ENCODE peak calls at places on chromosomes 16 and 17, in five cellular contexts. One of them, this sample, is unnamed.

GRCh38 chr16:27169511-27170071 is 33.7 kb upstream of the KDM8 start:
- DNase-seq in kidney epithelial cell: peak
- DNase-seq in fibroblast of villous mesenchyme: peak
- DNase-seq in lung: no peak
- DNase-seq in uterus: no peak
- DNase-seq in this sample: peak

GRCh38 chr17:27526603-27527002 is 70.4 kb downstream of the KSR1 start:
- DNase-seq in kidney epithelial cell: no peak
- DNase-seq in fibroblast of villous mesenchyme: peak
- DNase-seq in lung: peak
- DNase-seq in uterus: no peak
- DNase-seq in this sample: no peak

GRCh38 chr16:27972500-27972899 is 91.0 kb downstream of the GSG1L start:
- DNase-seq in kidney epithelial cell: peak
- DNase-seq in fibroblast of villous mesenchyme: peak
- DNase-seq in lung: no peak
- DNase-seq in uterus: no peak
- DNase-seq in this sample: no peak

GRCh38 chr17:81044764-81045589 is 10.0 kb downstream of the BAIAP2 start:
- DNase-seq in kidney epithelial cell: peak
- DNase-seq in fibroblast of villous mesenchyme: peak
- DNase-seq in lung: peak
- DNase-seq in uterus: peak
- DNase-seq in this sample: no peak

GRCh38 chr17:17516315-17516930 is 20.2 kb upstream of the RASD1 start:
- DNase-seq in kidney epithelial cell: no peak
- DNase-seq in fibroblast of villous mesenchyme: no peak
- DNase-seq in lung: no peak
- DNase-seq in uterus: no peak
- DNase-seq in this sample: no peak

GRCh38 chr16:51148674-51149228 is 2.3 kb downstream of the SALL1 start:
- DNase-seq in kidney epithelial cell: no peak
- DNase-seq in fibroblast of villous mesenchyme: peak
- DNase-seq in lung: no peak
- DNase-seq in uterus: no peak
- DNase-seq in this sample: no peak

GRCh38 chr16:89697616-89698331 is 3.7 kb downstream of the SPATA2L start:
- DNase-seq in kidney epithelial cell: no peak
- DNase-seq in fibroblast of villous mesenchyme: no peak
- DNase-seq in lung: no peak
- DNase-seq in uterus: no peak
- DNase-seq in this sample: no peak

GRCh38 chr17:17846645-17847044 is 9.9 kb upstream of the SREBF1 start:
- DNase-seq in kidney epithelial cell: no peak
- DNase-seq in fibroblast of villous mesenchyme: no peak
- DNase-seq in lung: no peak
- DNase-seq in uterus: no peak
- DNase-seq in this sample: no peak

GRCh38 chr17:50206604-50207293 is 5.3 kb upstream of the COL1A1 start:
- DNase-seq in kidney epithelial cell: no peak
- DNase-seq in fibroblast of villous mesenchyme: peak
- DNase-seq in lung: no peak
- DNase-seq in uterus: peak
- DNase-seq in this sample: no peak

GRCh38 chr16:27312580-27313421 is 973 bp upstream of the IL4R start:
- DNase-seq in kidney epithelial cell: no peak
- DNase-seq in fibroblast of villous mesenchyme: no peak
- DNase-seq in lung: no peak
- DNase-seq in uterus: no peak
- DNase-seq in this sample: no peak

GRCh38 chr17:47776330-47777197 is 43.5 kb downstream of the TBX21 start:
- DNase-seq in kidney epithelial cell: no peak
- DNase-seq in fibroblast of villous mesenchyme: peak
- DNase-seq in lung: no peak
- DNase-seq in uterus: no peak
- DNase-seq in this sample: no peak

GRCh38 chr16:28884045-28884444 is 5.8 kb downstream of the ATP2A1 start:
- DNase-seq in kidney epithelial cell: no peak
- DNase-seq in fibroblast of villous mesenchyme: no peak
- DNase-seq in lung: no peak
- DNase-seq in uterus: no peak
- DNase-seq in this sample: no peak

GRCh38 chr16:89444151-89444723 is 46.1 kb downstream of the ANKRD11 start:
- DNase-seq in kidney epithelial cell: no peak
- DNase-seq in fibroblast of villous mesenchyme: no peak
- DNase-seq in lung: no peak
- DNase-seq in uterus: no peak
- DNase-seq in this sample: no peak

GRCh38 chr16:68866933-68867332 is 23.6 kb downstream of the TANGO6 start:
- DNase-seq in kidney epithelial cell: no peak
- DNase-seq in fibroblast of villous mesenchyme: no peak
- DNase-seq in lung: no peak
- DNase-seq in uterus: no peak
- DNase-seq in this sample: no peak
- H3K4me3 ChIP-seq in kidney epithelial cell: no peak
- H3K4me3 ChIP-seq in fibroblast of villous mesenchyme: no peak
- H3K4me3 ChIP-seq in lung: no peak
- H3K4me3 ChIP-seq in uterus: no peak
- H3K4me3 ChIP-seq in this sample: no peak

GRCh38 chr16:78851266-78851665 is 749.3 kb downstream of the MAF start:
- DNase-seq in kidney epithelial cell: no peak
- DNase-seq in fibroblast of villous mesenchyme: no peak
- DNase-seq in lung: no peak
- DNase-seq in uterus: no peak
- DNase-seq in this sample: no peak
- H3K4me3 ChIP-seq in kidney epithelial cell: no peak
- H3K4me3 ChIP-seq in fibroblast of villous mesenchyme: no peak
- H3K4me3 ChIP-seq in lung: no peak
- H3K4me3 ChIP-seq in uterus: no peak
- H3K4me3 ChIP-seq in this sample: no peak

GRCh38 chr17:74745548-74746177 is 2.8 kb upstream of the NHERF1 start:
- DNase-seq in kidney epithelial cell: no peak
- DNase-seq in fibroblast of villous mesenchyme: no peak
- DNase-seq in lung: no peak
- DNase-seq in uterus: no peak
- DNase-seq in this sample: no peak

GRCh38 chr17:74746376-74746775 is 2.1 kb upstream of the NHERF1 start:
- DNase-seq in kidney epithelial cell: no peak
- DNase-seq in fibroblast of villous mesenchyme: peak
- DNase-seq in lung: no peak
- DNase-seq in uterus: no peak
- DNase-seq in this sample: no peak

GRCh38 chr17:74743755-74744154 is 4.7 kb upstream of the NHERF1 start:
- DNase-seq in kidney epithelial cell: no peak
- DNase-seq in fibroblast of villous mesenchyme: no peak
- DNase-seq in lung: no peak
- DNase-seq in uterus: no peak
- DNase-seq in this sample: no peak

GRCh38 chr17:74744349-74744713 is 4.1 kb upstream of the NHERF1 start:
- DNase-seq in kidney epithelial cell: no peak
- DNase-seq in fibroblast of villous mesenchyme: no peak
- DNase-seq in lung: no peak
- DNase-seq in uterus: no peak
- DNase-seq in this sample: no peak

GRCh38 chr17:74744714-74745547 is 3.5 kb upstream of the NHERF1 start:
- DNase-seq in kidney epithelial cell: no peak
- DNase-seq in fibroblast of villous mesenchyme: peak
- DNase-seq in lung: peak
- DNase-seq in uterus: peak
- DNase-seq in this sample: no peak
- H3K4me3 ChIP-seq in kidney epithelial cell: no peak
- H3K4me3 ChIP-seq in fibroblast of villous mesenchyme: peak
- H3K4me3 ChIP-seq in lung: no peak
- H3K4me3 ChIP-seq in uterus: no peak
- H3K4me3 ChIP-seq in this sample: no peak

GRCh38 chr17:78934681-78935418 is 9.7 kb upstream of the TIMP2 start:
- DNase-seq in kidney epithelial cell: no peak
- DNase-seq in fibroblast of villous mesenchyme: no peak
- DNase-seq in lung: no peak
- DNase-seq in uterus: peak
- DNase-seq in this sample: no peak
- H3K4me3 ChIP-seq in kidney epithelial cell: no peak
- H3K4me3 ChIP-seq in fibroblast of villous mesenchyme: no peak
- H3K4me3 ChIP-seq in lung: no peak
- H3K4me3 ChIP-seq in uterus: no peak
- H3K4me3 ChIP-seq in this sample: no peak

DNA sequence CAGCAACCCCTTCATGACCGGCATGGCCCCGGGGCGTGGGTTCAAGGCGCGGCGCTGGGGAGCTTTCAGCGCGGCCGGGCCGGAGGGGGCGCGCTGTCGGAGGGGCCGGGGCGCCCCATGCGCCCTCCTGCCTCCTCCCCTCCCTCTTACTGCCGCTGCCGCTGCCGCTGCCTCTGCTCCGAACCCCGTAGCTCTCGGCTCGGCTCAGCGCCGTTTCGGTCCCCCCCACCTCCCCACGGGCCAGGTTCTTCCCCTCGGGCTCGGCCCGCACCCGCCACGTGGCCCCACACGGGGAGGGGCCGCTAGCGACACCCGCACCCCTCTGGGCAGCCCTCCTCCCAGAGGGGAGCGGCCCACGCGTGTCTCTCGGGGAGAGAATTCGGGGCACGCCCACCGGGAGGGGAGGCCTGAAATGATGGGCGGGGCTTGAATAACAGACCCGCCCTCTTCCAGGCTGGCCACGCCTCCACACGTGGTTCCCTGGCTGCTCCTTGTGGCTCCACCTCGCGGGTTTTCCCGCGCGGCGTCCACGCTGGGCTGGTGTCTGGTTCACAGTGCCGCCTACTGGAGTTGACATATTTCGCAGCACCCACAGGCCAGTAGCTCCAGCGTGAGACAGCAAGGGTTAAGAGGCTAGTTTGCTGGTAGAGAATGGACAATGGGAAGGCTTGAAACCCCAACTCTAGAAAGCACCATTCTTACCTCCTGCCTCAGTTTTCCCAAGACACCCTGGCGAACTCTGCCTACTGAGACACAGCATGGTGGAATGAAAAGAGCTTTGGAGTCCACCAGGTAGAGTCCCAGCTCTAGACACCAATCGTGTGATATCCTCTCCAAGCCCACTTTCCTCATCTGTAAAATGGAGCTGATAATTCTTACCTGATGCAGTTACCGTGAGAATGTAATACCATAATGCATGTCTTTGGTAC is at the start of gene KCNH4:
- DNase-seq in kidney epithelial cell: no peak
- DNase-seq in fibroblast of villous mesenchyme: peak
- DNase-seq in lung: peak
- DNase-seq in uterus: peak
- DNase-seq in this sample: peak
- H3K4me3 ChIP-seq in kidney epithelial cell: no peak
- H3K4me3 ChIP-seq in fibroblast of villous mesenchyme: peak
- H3K4me3 ChIP-seq in lung: peak
- H3K4me3 ChIP-seq in uterus: peak
- H3K4me3 ChIP-seq in this sample: no peak

GRCh38 chr17:76640550-76641380 is 2.8 kb downstream of the ST6GALNAC1 start:
- DNase-seq in kidney epithelial cell: no peak
- DNase-seq in fibroblast of villous mesenchyme: peak
- DNase-seq in lung: no peak
- DNase-seq in uterus: no peak
- DNase-seq in this sample: no peak
- H3K4me3 ChIP-seq in kidney epithelial cell: no peak
- H3K4me3 ChIP-seq in fibroblast of villous mesenchyme: no peak
- H3K4me3 ChIP-seq in lung: no peak
- H3K4me3 ChIP-seq in uterus: no peak
- H3K4me3 ChIP-seq in this sample: no peak

DNA sequence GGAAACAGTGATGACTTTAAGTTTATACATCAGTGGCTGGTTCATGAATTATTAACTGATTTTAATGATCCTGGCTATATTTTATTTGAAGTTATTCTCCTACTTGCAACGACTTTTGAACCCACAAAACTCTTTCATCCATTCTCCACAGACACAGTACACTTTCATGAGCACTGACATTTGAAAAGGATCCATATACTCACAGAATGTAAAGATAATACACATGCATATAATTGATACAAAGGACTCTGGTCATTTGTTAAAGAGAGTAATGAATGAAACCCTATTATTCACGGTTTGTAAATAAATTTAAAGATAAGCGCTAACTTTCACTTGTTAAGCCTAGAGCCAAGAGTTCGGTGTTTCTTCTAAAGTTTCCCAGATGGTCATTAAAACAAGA is 3.3 kb downstream of the TOX3 start:
- DNase-seq in kidney epithelial cell: no peak
- DNase-seq in fibroblast of villous mesenchyme: no peak
- DNase-seq in lung: no peak
- DNase-seq in uterus: no peak
- DNase-seq in this sample: no peak
- H3K4me3 ChIP-seq in kidney epithelial cell: no peak
- H3K4me3 ChIP-seq in fibroblast of villous mesenchyme: no peak
- H3K4me3 ChIP-seq in lung: no peak
- H3K4me3 ChIP-seq in uterus: no peak
- H3K4me3 ChIP-seq in this sample: no peak

GRCh38 chr17:1997146-1997586 is 28.0 kb downstream of the RTN4RL1 start:
- DNase-seq in kidney epithelial cell: peak
- DNase-seq in fibroblast of villous mesenchyme: no peak
- DNase-seq in lung: no peak
- DNase-seq in uterus: no peak
- DNase-seq in this sample: peak
- H3K4me3 ChIP-seq in kidney epithelial cell: no peak
- H3K4me3 ChIP-seq in fibroblast of villous mesenchyme: no peak
- H3K4me3 ChIP-seq in lung: no peak
- H3K4me3 ChIP-seq in uterus: no peak
- H3K4me3 ChIP-seq in this sample: no peak

This sample was measured in keratinocyte.